ENCODE peak calls at places on chromosomes 6 and 20, in six cellular contexts. S is testis, T is mucosa of descending colon, P is BJ, M is lower lobe of right lung, U is AG10803. O is an unnamed sample.

GRCh38 chr6:161233986-161234620 is 39.8 kb downstream of the AGPAT4 start:
- DNase-seq in T (no peak), S (no peak), P (peak), M (no peak), U (peak), O (no peak)

GRCh38 chr6:132405143-132405915 is 4.1 kb upstream of the MOXD1 start:
- DNase-seq in U (peak), T (no peak), P (no peak), M (no peak), S (no peak), O (no peak)

GRCh38 chr6:53240763-53241162 is 92.1 kb upstream of the GCM1 start:
- DNase-seq in S (no peak), U (no peak), M (no peak), P (no peak), T (no peak), O (peak)

GRCh38 chr20:63735859-63736718 is at the start of gene LIME1:
- DNase-seq in T (peak), S (no peak), M (peak), U (no peak), P (no peak), O (no peak)

GRCh38 chr6:127051571-127052260 is 66.8 kb upstream of the RSPO3 start:
- DNase-seq in M (no peak), P (peak), S (no peak), U (peak), T (no peak), O (no peak)

GRCh38 chr20:34753706-34754461 is 49.7 kb downstream of the TP53INP2 start:
- DNase-seq in P (no peak), U (peak), S (no peak), T (no peak), M (no peak), O (no peak)

GRCh38 chr6:131383421-131384411 is 189.3 kb upstream of the ARG1 start:
- DNase-seq in U (peak), M (no peak), S (no peak), P (no peak), T (no peak), O (no peak)

GRCh38 chr6:159156089-159156488 is 13.1 kb upstream of the FNDC1 start:
- DNase-seq in P (no peak), U (no peak), S (no peak), M (no peak), T (no peak), O (no peak)

GRCh38 chr6:43181621-43181941 is 415 bp upstream of the CUL9 start:
- DNase-seq in P (no peak), S (no peak), U (no peak), M (no peak), T (no peak), O (no peak)

GRCh38 chr20:19922716-19923115 is 94.4 kb upstream of the NAA20 start:
- DNase-seq in S (peak), P (no peak), U (no peak), T (no peak), M (no peak), O (no peak)

GRCh38 chr20:5535211-5535756 is 214.9 kb upstream of the SHLD1 start:
- DNase-seq in M (no peak), U (peak), S (no peak), T (no peak), P (peak), O (peak)

GRCh38 chr6:166419268-166419667 is 36.5 kb upstream of the MPC1 start:
- DNase-seq in S (no peak), M (no peak), T (no peak), P (no peak), U (peak), O (no peak)

GRCh38 chr6:3809515-3809891 is 39.7 kb upstream of the FAM50B start:
- DNase-seq in U (no peak), T (no peak), P (no peak), M (no peak), S (no peak), O (no peak)

GRCh38 chr20:58875541-58876134 is 23.1 kb downstream of the GNAS start:
- DNase-seq in P (no peak), U (no peak), M (no peak), T (no peak), S (no peak), O (no peak)

GRCh38 chr6:74645108-74645849 is 560.6 kb downstream of the COL12A1 start:
- DNase-seq in M (no peak), S (no peak), T (no peak), U (no peak), P (no peak), O (no peak)

GRCh38 chr6:143529095-143529494 is 17.6 kb upstream of the FUCA2 start:
- DNase-seq in S (no peak), M (no peak), U (peak), P (no peak), T (no peak), O (no peak)

GRCh38 chr20:48467622-48468021 is 360.2 kb downstream of the PREX1 start:
- DNase-seq in U (no peak), M (no peak), S (no peak), T (no peak), P (no peak), O (no peak)

GRCh38 chr20:11912664-11913415 is 4.9 kb upstream of the BTBD3 start:
- DNase-seq in S (no peak), U (no peak), T (no peak), M (no peak), P (no peak), O (no peak)

GRCh38 chr6:72553531-72554202 is 68.2 kb upstream of the KCNQ5 start:
- DNase-seq in T (no peak), M (no peak), P (peak), U (peak), S (no peak), O (no peak)

GRCh38 chr6:109743739-109744138 is 52.6 kb downstream of the FIG4 start:
- DNase-seq in S (no peak), P (peak), M (no peak), U (peak), T (no peak), O (no peak)

GRCh38 chr20:49846206-49846807 is 33.7 kb downstream of the SLC9A8 start:
- DNase-seq in T (no peak), M (no peak), P (no peak), S (peak), U (peak), O (no peak)

GRCh38 chr6:100453701-100454521 is 10.8 kb downstream of the SIM1 start:
- DNase-seq in U (no peak), T (no peak), P (no peak), S (no peak), M (no peak), O (no peak)

GRCh38 chr6:158853072-158853871 is 34.1 kb upstream of the EZR start:
- DNase-seq in U (peak), S (peak), P (peak), T (peak), M (peak), O (peak)

GRCh38 chr20:24485981-24486380 is 16.6 kb downstream of the SYNDIG1 start:
- DNase-seq in T (no peak), P (no peak), S (no peak), U (no peak), M (no peak), O (no peak)

GRCh38 chr6:40192516-40192915 is 258.3 kb upstream of the MOCS1 start:
- DNase-seq in P (no peak), M (no peak), T (no peak), U (no peak), S (no peak), O (no peak)

GRCh38 chr20:31990958-31991705 is 19.1 kb upstream of the CCM2L start:
- DNase-seq in P (no peak), T (no peak), M (no peak), S (no peak), U (no peak), O (no peak)

GRCh38 chr20:52684911-52685310 is 287.2 kb upstream of the TSHZ2 start:
- DNase-seq in T (no peak), P (no peak), S (no peak), M (no peak), U (peak), O (no peak)

GRCh38 chr20:10360878-10361277 is 73.1 kb downstream of the MKKS start:
- DNase-seq in M (no peak), T (no peak), U (no peak), P (no peak), S (no peak), O (no peak)

GRCh38 chr20:10357061-10357708 is 76.8 kb downstream of the MKKS start:
- DNase-seq in S (no peak), U (no peak), T (no peak), P (no peak), M (no peak), O (no peak)

GRCh38 chr20:10359621-10360040 is 74.4 kb downstream of the MKKS start:
- DNase-seq in M (no peak), S (no peak), U (no peak), T (no peak), P (no peak), O (no peak)

GRCh38 chr20:10356628-10357027 is 77.4 kb downstream of the MKKS start:
- DNase-seq in U (no peak), P (no peak), T (no peak), M (no peak), S (no peak), O (no peak)

GRCh38 chr20:10357974-10358373 is 76.0 kb downstream of the MKKS start:
- DNase-seq in U (no peak), T (no peak), M (no peak), S (no peak), P (no peak), O (no peak)
- TF ChIP-seq CTCF in U (peak), T (no peak), M (peak), S (peak), P (peak), O (peak)

GRCh38 chr6:16770701-16771569 is 9.7 kb upstream of the ATXN1 start:
- DNase-seq in P (no peak), S (peak), U (peak), M (peak), T (peak), O (peak)

GRCh38 chr6:16766836-16767745 is 5.8 kb upstream of the ATXN1 start:
- DNase-seq in T (no peak), U (no peak), M (no peak), S (no peak), P (no peak), O (no peak)

GRCh38 chr6:16769986-16770376 is 8.7 kb upstream of the ATXN1 start:
- DNase-seq in P (peak), U (peak), S (no peak), M (no peak), T (no peak), O (no peak)

GRCh38 chr6:16767765-16768514 is 6.7 kb upstream of the ATXN1 start:
- DNase-seq in M (no peak), U (no peak), T (no peak), P (no peak), S (no peak), O (no peak)

GRCh38 chr6:16769131-16769985 is 8.1 kb upstream of the ATXN1 start:
- DNase-seq in T (no peak), S (no peak), P (peak), U (peak), M (no peak), O (peak)
- TF ChIP-seq CTCF in T (no peak), S (no peak), P (no peak), U (peak), M (no peak), O (no peak)

DNA sequence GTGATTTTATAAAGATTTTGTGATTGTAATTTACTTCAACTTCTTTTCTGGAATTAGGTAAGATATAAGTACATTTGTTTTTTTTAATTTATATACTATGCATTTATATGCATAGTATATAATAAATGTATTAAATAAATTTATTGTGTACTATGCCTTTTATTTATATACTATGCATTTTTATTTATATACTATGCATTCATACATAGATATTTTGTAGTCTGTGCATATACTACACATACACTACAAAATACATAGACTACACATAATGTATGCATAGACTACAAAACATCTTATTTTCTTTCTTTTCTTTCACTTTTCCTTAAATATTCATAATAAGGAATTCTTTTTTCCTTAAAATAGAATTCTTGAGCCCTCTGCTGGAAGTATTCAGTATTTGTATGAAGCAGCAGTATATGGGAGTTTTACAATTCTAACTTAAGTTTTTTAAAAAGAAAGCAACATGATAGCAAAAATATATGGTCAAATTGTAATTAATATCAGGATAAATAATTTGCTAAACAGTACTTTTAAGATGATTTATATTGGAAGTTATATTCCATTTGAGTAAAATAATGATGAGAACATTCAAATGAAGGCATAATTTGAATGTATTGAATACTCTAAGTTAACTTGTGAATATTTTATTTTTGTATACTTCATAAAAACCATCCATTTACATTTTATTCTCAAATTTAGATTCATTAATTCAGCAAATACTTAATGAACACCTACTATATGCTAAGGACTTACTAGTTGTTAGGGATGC is 129.3 kb downstream of the KLHL32 start:
- DNase-seq in T (no peak), P (no peak), S (no peak), U (peak), M (no peak), O (no peak)
- TF ChIP-seq CTCF in T (no peak), P (peak), S (peak), U (peak), M (peak), O (peak)

GRCh38 chr6:106155219-106155830 is 69.2 kb downstream of the PRDM1 start:
- DNase-seq in U (peak), M (no peak), P (peak), S (no peak), T (no peak), O (no peak)
- TF ChIP-seq CTCF in U (peak), M (no peak), P (peak), S (no peak), T (no peak), O (no peak)

GRCh38 chr6:18823782-18824386 is 436.7 kb downstream of the RNF144B start:
- DNase-seq in P (no peak), M (no peak), T (no peak), S (peak), U (peak), O (no peak)
- TF ChIP-seq CTCF in P (peak), M (peak), T (no peak), S (peak), U (peak), O (peak)

GRCh38 chr6:42088101-42088591 is 37.8 kb downstream of the TAF8 start:
- DNase-seq in M (no peak), U (peak), P (no peak), S (no peak), T (no peak), O (no peak)
- TF ChIP-seq CTCF in M (no peak), U (no peak), P (no peak), S (no peak), T (no peak), O (no peak)

GRCh38 chr6:139376054-139376355 is 1.6 kb upstream of the CITED2 start:
- DNase-seq in M (peak), T (no peak), U (peak), S (no peak), P (no peak), O (no peak)

GRCh38 chr6:139373154-139373927 is 1.1 kb downstream of the CITED2 start:
- DNase-seq in M (peak), U (peak), P (no peak), S (peak), T (peak), O (peak)

GRCh38 chr6:139375239-139376053 is 998 bp upstream of the CITED2 start:
- DNase-seq in S (peak), U (peak), M (peak), P (peak), T (peak), O (peak)

GRCh38 chr6:139373928-139374356 is 506 bp downstream of the CITED2 start:
- DNase-seq in T (no peak), M (no peak), U (no peak), S (peak), P (no peak), O (no peak)

DNA sequence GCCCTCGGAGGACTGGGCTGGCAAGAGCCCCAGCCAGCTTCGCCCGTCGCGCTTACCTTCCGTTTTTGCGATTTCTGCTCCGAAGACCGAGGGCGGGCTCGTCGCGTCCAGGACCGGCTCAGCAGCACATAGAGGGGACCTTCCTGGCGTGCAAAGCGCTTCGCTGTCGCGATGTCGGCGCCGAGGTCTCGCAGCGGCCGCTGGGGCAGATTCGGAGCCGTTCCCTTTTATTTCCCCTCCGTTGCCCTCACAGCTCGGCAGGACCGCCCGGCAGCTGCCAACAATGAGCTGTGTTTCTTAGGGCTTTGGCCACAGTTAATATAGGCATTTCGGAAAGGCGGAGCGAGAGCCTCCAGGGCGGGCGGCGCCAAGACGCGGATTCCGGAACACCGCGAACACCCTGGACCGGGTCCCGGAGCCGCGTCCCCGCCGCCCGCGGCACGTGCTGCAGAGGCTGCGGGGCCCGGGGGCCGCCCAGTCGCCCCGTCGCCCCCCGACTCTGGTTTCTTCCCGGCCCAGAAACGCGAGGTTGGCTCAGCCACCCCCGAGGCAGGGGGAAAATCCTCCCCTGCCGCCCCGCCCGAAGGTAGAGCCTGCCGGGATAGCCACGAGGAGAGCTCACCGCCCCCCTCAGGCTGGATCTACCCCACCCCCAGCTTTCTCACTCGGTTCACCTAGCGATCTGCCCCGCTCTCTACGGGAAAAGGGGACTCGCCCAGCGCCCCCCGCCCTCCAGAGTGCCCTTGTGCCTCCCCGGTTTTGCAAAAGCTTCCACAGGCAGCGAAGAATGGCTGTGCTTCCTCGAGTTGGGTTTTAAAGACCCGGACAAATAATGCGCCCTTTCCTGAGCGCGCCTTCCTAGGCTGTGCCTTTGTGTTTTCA is at the start of gene CITED2:
- DNase-seq in S (peak), U (peak), T (peak), M (peak), P (peak), O (peak)
- TF ChIP-seq CTCF in S (peak), U (peak), T (no peak), M (peak), P (peak), O (no peak)

DNA sequence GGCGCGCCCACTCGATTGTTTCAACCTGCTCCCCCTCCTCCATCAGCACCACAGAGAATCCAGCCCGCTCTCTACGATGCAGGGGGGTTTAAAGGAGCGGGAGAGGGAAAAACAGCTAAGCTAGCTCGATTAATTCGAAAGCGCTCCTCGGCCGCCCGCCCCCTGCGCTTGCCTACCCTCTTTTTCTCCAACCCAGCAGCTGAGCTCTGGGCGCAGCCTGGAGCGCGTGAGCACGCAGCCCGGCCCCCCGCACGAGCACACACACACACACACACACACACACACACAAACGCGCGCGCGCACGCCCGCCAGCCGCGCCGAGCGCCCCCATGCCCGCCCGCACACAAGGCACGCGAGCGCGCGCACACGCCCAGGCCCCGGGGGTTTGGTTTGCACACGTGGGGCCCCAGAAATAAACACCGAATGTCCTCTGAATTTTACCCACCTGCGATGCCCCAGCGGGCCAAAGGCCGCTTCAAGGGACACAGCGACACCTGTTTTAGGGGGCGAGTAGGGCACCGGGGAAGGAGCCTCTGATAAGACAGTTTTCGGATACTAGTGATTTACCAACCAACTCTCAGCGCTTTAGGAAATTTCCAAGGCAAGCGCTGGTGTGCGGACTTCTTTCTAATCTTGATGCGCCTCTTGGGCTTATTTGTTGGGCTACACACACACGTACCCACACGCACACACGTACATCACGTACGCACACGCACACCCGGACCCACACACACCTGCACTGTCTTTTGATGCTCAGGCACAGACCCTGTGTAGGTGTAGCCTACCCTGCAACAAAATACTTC is 787 bp upstream of the NRN1 start:
- DNase-seq in T (peak), S (no peak), U (peak), P (no peak), M (no peak), O (no peak)
- TF ChIP-seq CTCF in T (no peak), S (no peak), U (peak), P (no peak), M (peak), O (peak)